ENCODE peak calls at places on chromosomes 7 and 10, in nine cellular contexts. Y, M, T, E, U, I, Q, B and K are unnamed samples.

GRCh38 chr7:41188163-41189130 is 514.4 kb downstream of the INHBA start:
- DNase-seq in U (no peak), M (no peak), B (no peak), Y (no peak), T (no peak), E (no peak), Q (no peak), I (no peak), K (no peak)

GRCh38 chr10:102832248-102832647 is 5.0 kb downstream of the CYP17A1 start:
- DNase-seq in I (no peak), M (no peak), E (no peak), B (no peak), U (no peak), Y (no peak), T (no peak), Q (no peak), K (no peak)

GRCh38 chr7:17660116-17660515 is 280.2 kb downstream of the SNX13 start:
- DNase-seq in I (no peak), Y (no peak), E (no peak), M (no peak), U (no peak), Q (no peak), B (no peak), T (no peak), K (no peak)

GRCh38 chr7:14691597-14692203 is 210.9 kb downstream of the DGKB start:
- DNase-seq in Y (peak), I (peak), M (peak), E (no peak), T (peak), B (peak), U (peak), Q (peak), K (no peak)

GRCh38 chr7:36653011-36653670 is 71.2 kb downstream of the AOAH start:
- DNase-seq in M (no peak), B (no peak), T (no peak), Q (no peak), Y (no peak), I (no peak), U (no peak), E (no peak), K (no peak)

GRCh38 chr10:86260564-86260963 is 106.0 kb downstream of the GRID1 start:
- DNase-seq in U (no peak), E (no peak), B (no peak), Y (no peak), M (no peak), Q (no peak), I (no peak), T (peak), K (no peak)

GRCh38 chr10:29949411-29950011 is 109.9 kb downstream of the JCAD start:
- DNase-seq in Q (no peak), Y (no peak), T (no peak), E (no peak), M (no peak), U (no peak), B (no peak), I (no peak), K (no peak)

GRCh38 chr7:131774419-131775220 is 218.2 kb upstream of the PODXL start:
- DNase-seq in M (no peak), Y (no peak), T (no peak), Q (no peak), U (no peak), I (no peak), E (no peak), B (no peak), K (no peak)

GRCh38 chr10:80279146-80279545 is 10.3 kb downstream of the MAT1A start:
- DNase-seq in M (no peak), U (no peak), Q (no peak), E (no peak), T (no peak), B (no peak), I (peak), Y (no peak), K (peak)

GRCh38 chr7:40546616-40547501 is 412.1 kb downstream of the SUGCT start:
- DNase-seq in U (no peak), T (no peak), Q (no peak), E (no peak), B (no peak), Y (no peak), M (no peak), I (no peak), K (no peak)

GRCh38 chr10:70758757-70759514 is 26.2 kb downstream of the TBATA start:
- DNase-seq in E (peak), M (peak), I (peak), U (peak), B (peak), Q (peak), T (peak), Y (peak), K (no peak)

GRCh38 chr10:110224992-110225391 is 17.6 kb downstream of the MXI1 start:
- DNase-seq in E (no peak), U (no peak), Y (no peak), B (no peak), T (peak), M (no peak), Q (no peak), I (no peak), K (peak)

GRCh38 chr7:12529971-12530710 is 40.4 kb upstream of the SCIN start:
- DNase-seq in E (no peak), T (no peak), U (no peak), M (no peak), I (no peak), B (no peak), Q (no peak), Y (no peak), K (no peak)

GRCh38 chr10:110498982-110499795 is 1.5 kb downstream of the DUSP5 start:
- DNase-seq in Y (no peak), M (peak), Q (no peak), U (no peak), B (peak), I (peak), E (peak), T (peak), K (no peak)

GRCh38 chr10:62024026-62024701 is 122.7 kb downstream of the ARID5B start:
- DNase-seq in E (no peak), I (no peak), B (no peak), U (no peak), T (no peak), M (no peak), Y (no peak), Q (no peak), K (no peak)

GRCh38 chr7:157932498-157933218 is 595.9 kb downstream of the DNAJB6 start:
- DNase-seq in Q (peak), Y (no peak), M (no peak), I (no peak), E (no peak), T (no peak), B (peak), U (no peak), K (no peak)

GRCh38 chr10:29102233-29102632 is 186.6 kb upstream of the LYZL1 start:
- DNase-seq in I (no peak), T (no peak), Q (no peak), E (no peak), B (no peak), U (no peak), Y (peak), M (no peak), K (no peak)

GRCh38 chr10:49037187-49037586 is 78.1 kb downstream of the VSTM4 start:
- DNase-seq in I (no peak), Q (peak), U (no peak), B (no peak), E (no peak), Y (no peak), M (no peak), T (no peak), K (peak)

GRCh38 chr7:22066484-22066883 is 120.8 kb upstream of the CDCA7L start:
- DNase-seq in B (no peak), U (no peak), I (no peak), Q (no peak), T (no peak), E (no peak), Y (no peak), M (no peak), K (no peak)

GRCh38 chr7:80089341-80089740 is 45.3 kb upstream of the GNAI1 start:
- DNase-seq in Y (no peak), T (no peak), E (no peak), I (no peak), M (no peak), Q (no peak), U (no peak), B (no peak), K (no peak)

GRCh38 chr10:73017955-73018480 is 63.4 kb upstream of the PLA2G12B start:
- DNase-seq in B (no peak), M (no peak), U (no peak), I (no peak), Y (no peak), T (no peak), E (no peak), Q (no peak), K (no peak)

GRCh38 chr7:128103498-128104108 is 72.4 kb upstream of the LRRC4 start:
- DNase-seq in E (no peak), B (peak), M (no peak), T (no peak), Y (peak), U (no peak), Q (no peak), I (no peak), K (no peak)

GRCh38 chr10:129963076-129963830 is 821 bp downstream of the EBF3 start:
- DNase-seq in M (no peak), Q (no peak), E (no peak), B (no peak), T (peak), Y (peak), I (no peak), U (peak), K (no peak)

GRCh38 chr7:23925088-23925487 is 215.1 kb downstream of the STK31 start:
- DNase-seq in Q (no peak), U (no peak), M (no peak), T (no peak), B (no peak), I (no peak), E (no peak), Y (no peak), K (peak)

GRCh38 chr10:5526691-5527331 is 2.0 kb downstream of the CALML3 start:
- DNase-seq in I (peak), M (peak), B (no peak), E (no peak), T (no peak), Q (no peak), U (peak), Y (no peak), K (no peak)

GRCh38 chr10:111837089-111837488 is 346.5 kb downstream of the GPAM start:
- DNase-seq in E (no peak), M (no peak), B (no peak), T (no peak), Q (no peak), Y (no peak), U (no peak), I (no peak), K (no peak)

GRCh38 chr7:96674565-96674964 is 35.1 kb downstream of the SEM1 start:
- DNase-seq in I (no peak), T (no peak), Q (no peak), E (no peak), U (no peak), M (no peak), Y (no peak), B (no peak), K (no peak)

GRCh38 chr10:86711237-86711956 is 43.1 kb downstream of the LDB3 start:
- DNase-seq in B (peak), Q (peak), Y (peak), I (peak), U (peak), T (peak), M (peak), E (peak), K (peak)

GRCh38 chr10:133528296-133528844 is 1.2 kb downstream of the CYP2E1 start:
- DNase-seq in B (no peak), Y (no peak), M (no peak), Q (no peak), U (no peak), T (no peak), E (no peak), I (no peak), K (no peak)

GRCh38 chr10:86261470-86261869 is 105.1 kb downstream of the GRID1 start:
- DNase-seq in T (no peak), Y (no peak), U (no peak), Q (no peak), E (no peak), M (no peak), I (peak), B (no peak), K (no peak)

GRCh38 chr7:157355784-157356511 is 19.1 kb downstream of the DNAJB6 start:
- DNase-seq in Q (no peak), I (peak), Y (peak), M (no peak), T (no peak), B (no peak), U (no peak), E (no peak), K (no peak)

GRCh38 chr10:103795634-103796265 is 59.6 kb downstream of the SH3PXD2A start:
- DNase-seq in Q (no peak), U (peak), M (no peak), T (no peak), I (no peak), E (no peak), Y (peak), B (no peak), K (no peak)

GRCh38 chr10:78746178-78746763 is 322.5 kb upstream of the ZMIZ1 start:
- DNase-seq in M (no peak), T (no peak), Q (no peak), Y (no peak), E (no peak), U (peak), I (no peak), B (no peak), K (no peak)

GRCh38 chr7:100612730-100613446 is 548 bp downstream of the MOSPD3 start:
- DNase-seq in B (peak), I (no peak), U (no peak), M (no peak), Y (peak), T (peak), Q (peak), E (no peak), K (no peak)

GRCh38 chr7:122397381-122397780 is 92.8 kb upstream of the FEZF1 start:
- DNase-seq in B (no peak), I (no peak), T (no peak), U (no peak), E (no peak), Y (no peak), Q (no peak), M (no peak), K (no peak)

GRCh38 chr7:29878081-29878688 is 71.9 kb downstream of the WIPF3 start:
- DNase-seq in Y (peak), M (no peak), E (no peak), Q (peak), B (peak), U (no peak), I (peak), T (no peak), K (no peak)

GRCh38 chr10:72953687-72954086 is 919 bp downstream of the PLA2G12B start:
- DNase-seq in T (peak), Q (no peak), Y (peak), B (peak), I (no peak), M (no peak), U (no peak), E (no peak), K (no peak)

GRCh38 chr10:1050555-1050954 is 1.6 kb upstream of the IDI1 start:
- DNase-seq in U (no peak), I (no peak), T (no peak), Y (no peak), Q (no peak), M (peak), E (no peak), B (peak), K (no peak)

GRCh38 chr7:42893341-42894242 is 18.3 kb downstream of the C7orf25 start:
- DNase-seq in I (no peak), Q (no peak), E (no peak), Y (no peak), M (no peak), U (no peak), B (no peak), T (no peak), K (no peak)

GRCh38 chr10:58957517-58957916 is 218.9 kb upstream of the PHYHIPL start:
- DNase-seq in M (no peak), T (no peak), Q (no peak), Y (no peak), I (no peak), B (no peak), E (no peak), U (no peak), K (no peak)

GRCh38 chr10:58967551-58968418 is 208.7 kb upstream of the PHYHIPL start:
- DNase-seq in T (peak), B (peak), Y (peak), I (peak), U (no peak), E (no peak), M (no peak), Q (no peak), K (no peak)

GRCh38 chr10:58963723-58964124 is 212.7 kb upstream of the PHYHIPL start:
- DNase-seq in Q (no peak), T (peak), E (no peak), M (no peak), Y (no peak), U (peak), B (peak), I (no peak), K (no peak)

GRCh38 chr10:58965855-58966254 is 210.6 kb upstream of the PHYHIPL start:
- DNase-seq in I (no peak), U (no peak), B (peak), E (no peak), T (no peak), Y (no peak), M (no peak), Q (no peak), K (no peak)

GRCh38 chr10:58963101-58963534 is 213.3 kb upstream of the PHYHIPL start:
- DNase-seq in Q (peak), T (peak), U (no peak), I (no peak), M (no peak), B (peak), E (no peak), Y (no peak), K (no peak)
- TF ChIP-seq EP300 in Q (no peak), T (no peak), U (no peak), I (no peak), M (no peak), B (no peak), E (no peak), Y (no peak), K (no peak)

DNA sequence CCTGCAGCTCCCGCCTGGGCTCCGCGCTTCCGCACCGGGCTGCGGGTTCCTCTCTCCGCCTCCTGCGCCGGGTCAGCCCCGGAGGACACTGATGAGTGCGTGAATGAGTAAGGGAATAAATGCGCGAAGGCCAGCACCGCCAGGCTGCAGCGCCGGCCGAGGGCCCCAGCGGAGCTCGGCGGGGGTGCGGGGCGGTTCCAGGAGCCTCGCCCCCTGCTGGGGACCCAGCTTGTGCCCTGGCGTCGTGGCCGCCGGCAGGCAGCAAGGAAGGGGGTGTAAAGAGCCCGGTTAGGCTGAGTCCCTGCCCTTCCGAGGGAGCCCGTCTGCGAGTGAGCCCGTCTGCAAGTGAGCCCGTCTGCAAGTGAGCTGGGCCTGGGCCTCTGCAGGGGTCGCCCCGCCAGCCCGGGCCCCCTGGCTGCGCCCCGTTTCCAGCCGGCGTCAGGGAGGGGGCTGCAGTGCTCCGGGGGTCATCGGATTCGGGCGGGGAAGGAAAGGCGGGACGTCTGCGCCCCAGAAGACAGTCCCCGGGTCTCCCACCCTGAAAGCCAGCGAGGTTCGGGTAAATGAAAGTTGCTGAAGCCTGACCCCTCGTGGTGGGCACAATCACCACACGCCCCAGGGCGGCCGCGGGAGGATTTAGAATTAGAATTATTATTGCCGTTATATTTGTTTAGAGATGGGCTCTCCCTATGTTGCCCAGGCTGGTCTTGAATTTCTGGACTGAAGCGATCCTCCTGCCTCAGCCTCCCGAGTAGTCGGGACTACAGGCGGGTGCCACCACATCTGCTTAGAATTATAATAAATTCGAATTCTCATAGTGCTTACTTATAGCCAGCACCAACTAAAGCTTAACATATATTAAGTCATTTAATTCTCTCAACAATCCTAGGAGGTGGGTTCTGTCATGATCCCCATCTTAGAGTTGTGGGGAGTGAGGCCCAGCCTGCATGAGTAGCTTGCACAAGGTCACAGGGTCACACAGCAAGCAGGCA is 8.6 kb upstream of the CRYGN start:
- DNase-seq in T (peak), U (peak), M (peak), B (peak), I (peak), Y (peak), E (no peak), Q (peak), K (peak)
- TF ChIP-seq POLR2AphosphoS5 in T (no peak), U (no peak), M (peak), B (no peak), I (no peak), Y (no peak), E (no peak), Q (no peak), K (peak)

DNA sequence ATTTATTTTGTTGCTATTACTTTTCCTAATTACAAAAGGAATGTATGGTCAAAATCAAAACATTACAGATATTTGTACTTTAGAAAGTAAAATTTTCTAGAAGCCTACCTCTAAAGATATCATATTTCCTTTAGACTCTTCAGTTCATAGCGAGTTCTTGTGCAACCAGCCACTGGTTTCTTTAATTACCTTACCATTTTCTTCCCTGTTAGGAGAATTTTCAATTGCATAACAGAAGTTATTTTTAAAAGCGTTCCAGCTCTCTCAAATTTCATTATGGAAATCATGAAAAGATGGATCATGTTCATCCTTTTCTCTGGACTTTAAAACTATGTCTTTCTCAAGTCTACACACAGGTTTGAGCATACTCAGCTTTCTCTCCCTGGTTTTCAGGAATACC is 5.0 kb upstream of the TRUB1 start:
- DNase-seq in U (no peak), T (no peak), M (no peak), I (no peak), Y (no peak), Q (no peak), E (no peak), B (no peak), K (no peak)
- H3K27ac ChIP-seq in U (no peak), T (no peak), M (no peak), I (no peak), Y (no peak), Q (no peak), E (no peak), B (no peak), K (no peak)

DNA sequence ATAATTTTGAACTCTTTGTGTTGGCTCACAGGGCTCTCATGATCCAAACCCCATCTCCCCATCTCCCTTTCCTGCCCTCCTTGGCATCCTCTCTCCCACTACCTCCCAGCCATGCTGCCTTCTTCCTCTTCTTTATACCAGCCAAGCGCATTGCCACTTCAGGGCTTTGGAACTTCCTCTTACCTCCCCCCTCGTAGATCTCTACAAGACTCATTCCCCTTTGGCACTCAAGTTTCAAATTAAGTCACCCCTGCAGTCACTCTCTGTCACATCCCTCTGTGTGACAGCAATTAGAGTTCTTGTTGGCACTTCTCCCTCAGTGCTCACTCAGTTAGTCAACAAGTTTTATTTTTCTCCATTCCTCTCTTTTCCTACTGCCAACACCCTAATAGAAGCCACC is 20.8 kb upstream of the NRP1 start:
- DNase-seq in B (no peak), E (no peak), Q (no peak), Y (no peak), I (no peak), U (no peak), T (no peak), M (no peak), K (no peak)
- TF ChIP-seq EP300 in B (no peak), E (no peak), Q (no peak), Y (no peak), I (no peak), U (no peak), T (no peak), M (no peak), K (no peak)